ENCODE peak calls at places on chromosomes 4 and X, in five cellular contexts. One of them, this sample, is unnamed.

GRCh38 chrX:52988985-52989917 is 30.9 kb upstream of the FAM156A start:
- DNase-seq in endothelial cell: no peak
- DNase-seq in activated gamma-delta T cell treated with anti-CD3 and anti-CD28 coated beads, Interleukin-2, amount 50 U/mL, for 16 hours: no peak
- DNase-seq in EH: no peak
- DNase-seq in MCF 10A: peak; percentile 27
- DNase-seq in this sample: no peak

GRCh38 chr4:7021930-7022658 is 21.1 kb upstream of the TADA2B start:
- DNase-seq in activated gamma-delta T cell treated with anti-CD3 and anti-CD28 coated beads, Interleukin-2, amount 50 U/mL, for 16 hours: no peak
- DNase-seq in EH: peak; percentile 99
- DNase-seq in MCF 10A: peak; percentile 77
- DNase-seq in endothelial cell: no peak
- DNase-seq in this sample: no peak

GRCh38 chr4:102629686-102630085 is 128.5 kb downstream of the NFKB1 start:
- DNase-seq in MCF 10A: no peak
- DNase-seq in activated gamma-delta T cell treated with anti-CD3 and anti-CD28 coated beads, Interleukin-2, amount 50 U/mL, for 16 hours: no peak
- DNase-seq in EH: no peak
- DNase-seq in endothelial cell: no peak
- DNase-seq in this sample: no peak

GRCh38 chr4:22217480-22217879 is 268.9 kb upstream of the KCNIP4 start:
- DNase-seq in MCF 10A: no peak
- DNase-seq in endothelial cell: no peak
- DNase-seq in activated gamma-delta T cell treated with anti-CD3 and anti-CD28 coated beads, Interleukin-2, amount 50 U/mL, for 16 hours: no peak
- DNase-seq in EH: no peak
- DNase-seq in this sample: no peak

GRCh38 chr4:53963786-53964185 is 100.6 kb downstream of the CHIC2 start:
- DNase-seq in activated gamma-delta T cell treated with anti-CD3 and anti-CD28 coated beads, Interleukin-2, amount 50 U/mL, for 16 hours: no peak
- DNase-seq in endothelial cell: no peak
- DNase-seq in EH: no peak
- DNase-seq in MCF 10A: no peak
- DNase-seq in this sample: no peak

GRCh38 chrX:19040373-19040772 is 56.5 kb upstream of the PHKA2 start:
- DNase-seq in activated gamma-delta T cell treated with anti-CD3 and anti-CD28 coated beads, Interleukin-2, amount 50 U/mL, for 16 hours: no peak
- DNase-seq in endothelial cell: no peak
- DNase-seq in EH: no peak
- DNase-seq in MCF 10A: peak; percentile 9
- DNase-seq in this sample: no peak

GRCh38 chr4:122636697-122637096 is 15.8 kb upstream of the IL21 start:
- DNase-seq in activated gamma-delta T cell treated with anti-CD3 and anti-CD28 coated beads, Interleukin-2, amount 50 U/mL, for 16 hours: no peak
- DNase-seq in MCF 10A: no peak
- DNase-seq in EH: no peak
- DNase-seq in endothelial cell: no peak
- DNase-seq in this sample: no peak

GRCh38 chr4:40269133-40269532 is 66.0 kb upstream of the CHRNA9 start:
- DNase-seq in activated gamma-delta T cell treated with anti-CD3 and anti-CD28 coated beads, Interleukin-2, amount 50 U/mL, for 16 hours: no peak
- DNase-seq in endothelial cell: no peak
- DNase-seq in EH: no peak
- DNase-seq in MCF 10A: no peak
- DNase-seq in this sample: no peak

GRCh38 chr4:100707786-100708185 is 190.0 kb upstream of the EMCN start:
- DNase-seq in activated gamma-delta T cell treated with anti-CD3 and anti-CD28 coated beads, Interleukin-2, amount 50 U/mL, for 16 hours: no peak
- DNase-seq in MCF 10A: no peak
- DNase-seq in endothelial cell: no peak
- DNase-seq in EH: peak; percentile 7
- DNase-seq in this sample: no peak

GRCh38 chr4:47221721-47222120 is 190.4 kb downstream of the GABRB1 start:
- DNase-seq in MCF 10A: no peak
- DNase-seq in activated gamma-delta T cell treated with anti-CD3 and anti-CD28 coated beads, Interleukin-2, amount 50 U/mL, for 16 hours: no peak
- DNase-seq in endothelial cell: no peak
- DNase-seq in EH: peak; percentile 86
- DNase-seq in this sample: no peak

This sample was measured in KG1.